ENCODE peak calls at places on chromosome 2, in eight cellular contexts. L, V, G, A, M, D, J and E are unnamed samples.

GRCh38 chr2:237309011-237309410 is 105.0 kb downstream of the COL6A3 start:
- DNase-seq in L (no peak), V (no peak), G (peak; percentile 44), A (no peak), M (no peak), D (no peak), J (no peak), E (no peak)

GRCh38 chr2:127185093-127185492 is 35.0 kb downstream of the CYP27C1 start:
- DNase-seq in L (no peak), V (peak; percentile 40), G (no peak), A (no peak), M (no peak), D (no peak), J (no peak), E (no peak)

GRCh38 chr2:104834431-104834830 is 19.5 kb upstream of the POU3F3 start:
- DNase-seq in L (no peak), V (no peak), G (no peak), A (no peak), M (no peak), D (no peak), J (no peak), E (no peak)

GRCh38 chr2:100726866-100727265 is 93.1 kb upstream of the NPAS2 start:
- DNase-seq in L (no peak), V (no peak), G (no peak), A (no peak), M (no peak), D (no peak), J (no peak), E (no peak)

GRCh38 chr2:128305555-128306080 is 13.1 kb downstream of the HS6ST1 start:
- DNase-seq in L (no peak), V (no peak), G (no peak), A (no peak), M (no peak), D (no peak), J (no peak), E (peak; percentile 47)

GRCh38 chr2:3868012-3868411 is 164.6 kb downstream of the DCDC2C start:
- DNase-seq in L (no peak), V (no peak), G (no peak), A (no peak), M (no peak), D (no peak), J (no peak), E (no peak)

GRCh38 chr2:239378918-239379640 is 21.7 kb downstream of the HDAC4 start:
- DNase-seq in L (no peak), V (no peak), G (no peak), A (no peak), M (no peak), D (no peak), J (no peak), E (peak; percentile 38)

GRCh38 chr2:38835990-38836389 is 39.7 kb downstream of the DHX57 start:
- DNase-seq in L (no peak), V (no peak), G (no peak), A (peak; percentile 47), M (no peak), D (no peak), J (no peak), E (no peak)